ENCODE peak calls at places on chromosomes 16 and 17, in six cellular contexts. Z, V, A, I, B and T are unnamed samples. For H3K9me3, the result is how much of the 10 kb centered on the place peaks cover.

GRCh38 chr16:89287777-89288576 is 70.5 kb downstream of the ZNF778 start:
- DNase-seq in I (no peak), A (no peak), B (no peak), Z (no peak), V (no peak), T (no peak)

GRCh38 chr17:32567086-32567485 is 80.3 kb downstream of the CDK5R1 start:
- DNase-seq in A (no peak), V (no peak), I (no peak), Z (no peak), B (no peak), T (no peak)

GRCh38 chr17:43517615-43518386 is 28.3 kb downstream of the ETV4 start:
- DNase-seq in Z (no peak), V (no peak), I (no peak), A (no peak), B (no peak), T (no peak)

GRCh38 chr17:77836557-77837041 is 121.9 kb upstream of the TNRC6C start:
- DNase-seq in B (no peak), V (no peak), Z (no peak), I (peak), A (no peak), T (no peak)

GRCh38 chr16:49827806-49828428 is 28.0 kb downstream of the ZNF423 start:
- DNase-seq in A (no peak), B (no peak), I (no peak), Z (no peak), V (no peak), T (no peak)

GRCh38 chr16:79599837-79600635 is 501 bp downstream of the MAF start:
- DNase-seq in V (peak), A (peak), B (peak), I (no peak), Z (no peak), T (no peak)

GRCh38 chr17:42133461-42134041 is 10.9 kb downstream of the HSPB9 start:
- DNase-seq in V (no peak), A (peak), Z (no peak), I (no peak), B (no peak), T (no peak)

GRCh38 chr16:1493746-1494094 is 560 bp downstream of the TELO2 start:
- DNase-seq in I (no peak), B (no peak), V (no peak), Z (no peak), A (peak), T (no peak)

GRCh38 chr16:53893731-53894435 is 189.9 kb downstream of the FTO start:
- DNase-seq in A (no peak), Z (no peak), V (no peak), B (no peak), I (no peak), T (no peak)

GRCh38 chr16:50067290-50067853 is 1.6 kb downstream of the HEATR3 start:
- DNase-seq in A (peak), V (peak), B (no peak), I (peak), Z (peak), T (no peak)

GRCh38 chr16:20868890-20869289 is 31.3 kb downstream of the DCUN1D3 start:
- DNase-seq in V (no peak), I (no peak), A (no peak), B (peak), Z (peak), T (no peak)

DNA sequence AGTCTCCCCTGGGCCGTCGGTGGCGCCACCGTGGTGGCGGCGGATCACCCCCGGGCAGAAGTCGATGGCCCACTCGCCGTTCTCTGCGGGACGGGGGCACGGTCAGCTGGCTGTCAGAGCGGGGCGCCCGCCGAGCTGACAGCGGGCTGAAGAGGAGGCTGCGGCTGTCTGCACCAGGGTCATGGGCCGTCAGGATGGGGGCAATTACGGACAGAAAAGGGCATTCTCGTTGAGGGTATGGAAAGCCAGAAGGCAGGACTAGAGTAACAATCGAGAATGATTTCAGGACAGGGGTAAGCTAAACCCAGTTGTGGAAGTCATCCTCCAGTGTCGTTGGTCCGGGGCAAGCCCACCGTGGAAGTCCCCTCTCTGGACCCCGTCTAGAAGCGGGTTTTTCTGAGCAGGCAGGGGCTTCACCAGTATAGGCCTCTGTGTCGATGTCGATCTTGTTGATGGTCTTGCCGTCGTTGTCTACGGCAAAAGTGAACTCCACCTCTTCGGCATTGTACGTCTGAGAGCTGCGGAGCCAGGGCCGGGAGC is 1.7 kb downstream of the CHRNE start:
- DNase-seq in Z (no peak), A (no peak), B (no peak), I (no peak), V (no peak), T (no peak)
- H3K4me3 ChIP-seq in Z (no peak), A (peak), B (no peak), I (no peak), V (peak), T (peak)

GRCh38 chr16:3377917-3378316 is 22.2 kb downstream of the OR2C1 start:
- DNase-seq in Z (peak), V (no peak), A (no peak), I (no peak), B (no peak), T (no peak)
- H3K9me3 ChIP-seq in Z (under half), V (under half), A (under half), I (under half), B (half or more), T (half or more)

GRCh38 chr17:80891096-80892018 is 100.3 kb upstream of the CHMP6 start:
- DNase-seq in I (peak), V (no peak), B (no peak), A (peak), Z (no peak), T (no peak)
- TF ChIP-seq POLR2AphosphoS5 in I (peak), V (no peak), B (no peak), A (no peak), Z (no peak), T (no peak)

DNA sequence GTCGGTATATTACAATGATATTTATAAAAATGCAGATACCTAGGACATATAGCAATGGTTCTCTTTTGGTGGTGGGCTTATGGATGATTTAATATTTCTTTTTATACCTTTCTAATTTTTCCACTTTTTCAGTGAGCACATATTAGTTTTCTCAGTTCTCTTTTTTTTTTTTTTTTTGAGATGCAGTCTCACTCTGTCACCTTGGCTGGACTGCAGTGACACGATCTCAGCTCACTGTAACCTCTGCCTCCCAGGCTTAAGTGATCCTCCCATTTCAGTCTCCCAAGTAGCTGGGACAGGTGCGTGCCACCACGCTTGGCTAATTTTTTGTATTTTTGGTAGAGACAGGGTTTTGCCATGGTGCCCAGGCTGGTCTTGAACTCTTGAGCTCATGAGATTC is 15.1 kb downstream of the MAP3K14 start:
- DNase-seq in B (no peak), Z (no peak), I (no peak), V (no peak), A (no peak), T (no peak)
- H3K4me3 ChIP-seq in B (no peak), Z (no peak), I (no peak), V (no peak), A (no peak), T (no peak)

GRCh38 chr17:22303096-22303495 is 610.8 kb downstream of the KCNJ18 start:
- DNase-seq in A (no peak), I (no peak), B (no peak), Z (no peak), V (no peak), T (no peak)

GRCh38 chr17:22304667-22305303 is 612.5 kb downstream of the KCNJ18 start:
- DNase-seq in B (no peak), V (no peak), A (no peak), Z (no peak), I (no peak), T (peak)

GRCh38 chr17:22301353-22301745 is 609.0 kb downstream of the KCNJ18 start:
- DNase-seq in Z (no peak), A (no peak), B (no peak), V (no peak), I (no peak), T (peak)

GRCh38 chr17:22303865-22304264 is 611.5 kb downstream of the KCNJ18 start:
- DNase-seq in I (no peak), Z (no peak), B (no peak), A (no peak), V (no peak), T (peak)

DNA sequence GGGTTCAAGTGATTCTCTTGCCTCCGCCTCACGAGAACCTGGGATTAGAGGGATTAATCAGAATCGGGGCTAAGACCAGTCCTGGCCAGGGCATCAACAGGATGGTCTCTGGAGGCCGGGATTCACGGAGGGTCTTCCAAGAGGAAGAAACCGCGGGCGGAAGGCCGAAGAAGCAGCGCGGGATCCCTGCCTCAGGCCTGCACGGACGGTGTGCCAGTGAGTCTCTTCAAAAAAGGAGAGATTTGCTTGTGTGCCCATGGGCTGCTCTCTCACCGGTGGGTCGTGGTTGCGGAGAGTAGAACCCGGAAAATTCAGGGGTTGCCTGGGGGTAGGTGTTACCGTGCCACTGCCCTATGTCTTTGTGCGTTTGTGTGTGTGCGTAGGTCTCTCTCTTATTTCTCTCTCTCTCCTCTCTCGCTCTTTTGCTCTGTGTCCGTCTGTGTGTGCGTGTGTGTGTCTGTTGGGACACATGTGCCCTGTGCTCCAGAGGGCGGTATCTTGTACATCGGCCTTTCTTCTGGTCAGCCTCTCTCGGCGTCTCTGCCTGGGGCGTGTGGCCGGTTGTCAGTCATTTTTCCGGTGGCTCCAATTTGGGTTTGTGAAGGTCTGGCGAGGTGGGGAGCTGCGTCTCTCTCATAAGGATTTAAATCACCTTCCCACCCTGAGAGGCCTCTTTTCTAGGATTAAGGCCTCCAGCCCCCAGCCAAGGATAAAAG is 613.2 kb downstream of the KCNJ18 start:
- DNase-seq in A (no peak), B (no peak), Z (no peak), V (no peak), I (no peak), T (peak)
- H3K9me3 ChIP-seq in A (under half), B (under half), Z (under half), V (half or more), I (under half), T (under half)

GRCh38 chr16:85085721-85086120 is 26.6 kb downstream of the CIBAR2 start:
- DNase-seq in I (no peak), Z (no peak), B (no peak), V (no peak), A (no peak), T (no peak)

GRCh38 chr16:85084841-85085535 is 27.3 kb downstream of the CIBAR2 start:
- DNase-seq in A (no peak), I (no peak), V (no peak), B (no peak), Z (no peak), T (no peak)

GRCh38 chr16:85088570-85089214 is 23.6 kb downstream of the CIBAR2 start:
- DNase-seq in Z (no peak), V (no peak), I (no peak), A (no peak), B (no peak), T (no peak)

GRCh38 chr16:85087899-85088569 is 24.2 kb downstream of the CIBAR2 start:
- DNase-seq in I (no peak), A (no peak), B (no peak), V (no peak), Z (no peak), T (no peak)

GRCh38 chr16:85086347-85087291 is 25.7 kb downstream of the CIBAR2 start:
- DNase-seq in V (peak), Z (peak), B (peak), I (peak), A (peak), T (no peak)
- TF ChIP-seq POLR2AphosphoS5 in V (no peak), Z (no peak), B (no peak), I (no peak), A (peak), T (peak)

DNA sequence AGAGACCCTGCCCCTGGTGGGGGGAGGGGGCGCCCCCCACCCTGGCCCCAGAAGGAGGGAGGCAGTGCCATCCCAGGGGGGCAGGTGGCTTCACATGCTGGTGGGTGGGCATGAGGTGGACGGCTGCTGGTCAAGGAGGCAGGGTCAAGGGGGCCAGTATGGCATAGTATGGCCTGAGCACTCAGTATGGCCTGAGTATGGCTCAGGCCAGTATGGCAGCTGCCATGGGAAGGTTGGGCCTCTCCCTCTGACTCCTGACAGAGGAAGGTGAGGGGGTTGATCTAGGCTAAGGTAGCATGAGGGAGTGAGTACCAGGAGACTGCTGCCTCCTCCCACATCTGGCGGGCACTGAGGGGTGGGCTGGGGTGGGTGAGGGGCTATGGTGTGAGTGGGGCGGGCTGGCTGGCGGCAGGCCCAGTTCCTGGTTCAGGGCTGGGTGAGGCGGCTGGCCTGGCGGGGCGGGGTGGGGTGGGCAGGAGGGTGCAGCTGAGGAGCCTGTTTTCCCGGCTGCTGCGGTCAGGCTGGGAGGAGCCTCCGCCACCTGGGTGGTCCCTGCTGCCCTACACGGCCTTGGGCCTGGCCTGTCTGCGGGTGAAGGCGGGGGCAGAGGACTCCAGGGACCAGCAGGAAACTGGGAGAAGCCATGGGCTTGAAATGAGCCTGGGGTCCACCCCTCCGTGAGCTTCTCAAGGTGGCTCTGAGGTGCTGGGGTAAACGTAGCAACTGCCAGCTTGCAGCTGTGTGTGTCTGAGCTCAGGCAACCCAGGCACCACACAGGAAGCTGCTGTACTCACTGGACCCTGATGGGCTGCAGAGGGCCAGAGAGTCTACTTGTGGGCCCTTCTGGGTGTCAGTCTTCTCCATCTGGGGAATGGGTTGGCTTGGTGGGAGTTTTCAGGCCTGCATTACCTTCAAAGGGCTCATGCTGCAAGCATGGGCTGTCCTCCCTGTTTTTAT is 57.0 kb downstream of the RAI1 start:
- DNase-seq in A (no peak), B (peak), I (no peak), V (peak), Z (no peak), T (no peak)
- H3K4me3 ChIP-seq in A (no peak), B (no peak), I (no peak), V (no peak), Z (no peak), T (no peak)

GRCh38 chr16:11462036-11462435 is 116.8 kb downstream of the RMI2 start:
- DNase-seq in Z (no peak), B (no peak), A (no peak), V (no peak), I (no peak), T (no peak)
- H3K9me3 ChIP-seq in Z (under half), B (under half), A (under half), V (under half), I (under half), T (under half)

DNA sequence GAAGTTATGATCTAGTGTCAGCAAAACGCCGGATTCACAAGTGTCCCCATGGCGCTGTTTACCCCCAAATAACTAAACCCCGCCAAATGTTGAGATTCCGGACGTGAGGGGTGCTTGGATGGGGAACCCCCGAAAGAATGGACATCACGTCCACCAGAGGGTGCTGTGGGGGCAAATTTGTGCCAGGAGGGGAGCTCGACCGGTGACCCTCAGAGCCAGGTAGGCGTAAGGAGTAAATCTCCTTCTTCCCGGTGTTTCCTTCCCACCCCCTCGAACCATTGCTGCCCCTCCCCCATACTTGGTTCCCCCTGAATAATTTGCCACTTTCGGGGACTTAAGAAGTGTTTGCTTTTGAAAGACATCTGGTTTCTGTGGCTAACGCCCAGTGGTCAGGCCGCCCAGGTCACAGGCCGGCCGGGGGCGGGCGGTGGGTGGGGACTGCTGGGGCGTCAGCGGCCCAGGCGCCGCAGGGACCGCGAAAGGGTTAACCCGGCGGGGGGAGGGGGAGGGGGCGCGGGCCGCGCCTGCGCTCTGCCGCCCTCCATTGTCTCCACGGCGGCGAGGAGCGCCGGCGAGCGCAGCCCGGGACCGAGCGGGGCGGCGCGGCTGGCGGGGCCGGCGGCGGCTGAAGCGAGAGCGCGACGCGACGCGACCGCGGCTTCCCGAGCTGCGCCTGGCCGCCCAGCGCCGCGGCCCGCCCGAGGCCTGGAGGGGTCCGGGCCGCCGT is at the start of gene ZNRF1:
- DNase-seq in A (peak), B (peak), I (peak), Z (peak), V (peak), T (peak)
- TF ChIP-seq POLR2AphosphoS5 in A (peak), B (peak), I (peak), Z (peak), V (peak), T (no peak)

GRCh38 chr16:75266738-75267630 is 15.6 kb upstream of the BCAR1 start:
- DNase-seq in Z (no peak), B (no peak), A (no peak), I (no peak), V (no peak), T (no peak)
- H3K4me3 ChIP-seq in Z (peak), B (no peak), A (no peak), I (peak), V (no peak), T (no peak)